ENCODE peak calls at places on chromosomes 16 and 17, in five cellular contexts. One of them, this sample, is unnamed.

GRCh38 chr17:78780852-78781338 is 1.2 kb downstream of the CYTH1 start:
- DNase-seq in esophagus squamous epithelium: no peak
- DNase-seq in AML-193: no peak
- DNase-seq in T-helper 22 cell: peak
- DNase-seq in coronary artery: no peak
- DNase-seq in this sample: no peak

GRCh38 chr16:49649013-49649785 is 206.7 kb downstream of the ZNF423 start:
- DNase-seq in esophagus squamous epithelium: no peak
- DNase-seq in AML-193: no peak
- DNase-seq in T-helper 22 cell: no peak
- DNase-seq in coronary artery: no peak
- DNase-seq in this sample: no peak

GRCh38 chr16:53105565-53105964 is 50.8 kb downstream of the CHD9 start:
- DNase-seq in esophagus squamous epithelium: no peak
- DNase-seq in AML-193: no peak
- DNase-seq in T-helper 22 cell: no peak
- DNase-seq in coronary artery: no peak
- DNase-seq in this sample: no peak

GRCh38 chr16:52494621-52495020 is 52.3 kb downstream of the TOX3 start:
- DNase-seq in esophagus squamous epithelium: no peak
- DNase-seq in AML-193: no peak
- DNase-seq in T-helper 22 cell: no peak
- DNase-seq in coronary artery: no peak
- DNase-seq in this sample: no peak

GRCh38 chr16:53668869-53669268 is 34.8 kb downstream of the RPGRIP1L start:
- DNase-seq in esophagus squamous epithelium: no peak
- DNase-seq in AML-193: no peak
- DNase-seq in T-helper 22 cell: no peak
- DNase-seq in coronary artery: no peak
- DNase-seq in this sample: no peak

GRCh38 chr17:55356440-55357328 is 65.0 kb downstream of the MMD start:
- DNase-seq in esophagus squamous epithelium: no peak
- DNase-seq in AML-193: peak
- DNase-seq in T-helper 22 cell: peak
- DNase-seq in coronary artery: no peak
- DNase-seq in this sample: no peak

GRCh38 chr17:69357701-69358100 is 30.8 kb upstream of the ABCA5 start:
- DNase-seq in esophagus squamous epithelium: no peak
- DNase-seq in AML-193: no peak
- DNase-seq in T-helper 22 cell: no peak
- DNase-seq in coronary artery: no peak
- DNase-seq in this sample: no peak

GRCh38 chr16:14029658-14030057 is 41.5 kb upstream of the MRTFB start:
- DNase-seq in esophagus squamous epithelium: no peak
- DNase-seq in AML-193: no peak
- DNase-seq in T-helper 22 cell: no peak
- DNase-seq in coronary artery: no peak
- DNase-seq in this sample: no peak

GRCh38 chr16:88585269-88585668 is 15.1 kb downstream of the ZC3H18 start:
- DNase-seq in esophagus squamous epithelium: no peak
- DNase-seq in AML-193: no peak
- DNase-seq in T-helper 22 cell: no peak
- DNase-seq in coronary artery: no peak
- DNase-seq in this sample: no peak

GRCh38 chr16:86906608-86907007 is 328.3 kb downstream of the FOXL1 start:
- DNase-seq in esophagus squamous epithelium: no peak
- DNase-seq in AML-193: no peak
- DNase-seq in T-helper 22 cell: no peak
- DNase-seq in coronary artery: no peak
- DNase-seq in this sample: peak

This sample was measured in mesenteric fat pad.